ENCODE peak calls at places on chromosomes 4 and X, in seven cellular contexts. I is heart right ventricle; O is HFF-Myc; Y is sigmoid colon; N is CD8-positive, alpha-beta memory T cell; L is WTC11; U is D721Med. J is an unnamed sample.

GRCh38 chr4:121764702-121765367 is at the start of gene SMIM43:
- DNase-seq in I (no peak), L (peak; percentile 57), Y (no peak), U (no peak), O (no peak), N (no peak), J (no peak)

GRCh38 chrX:124634363-124634762 is 288.0 kb downstream of the SH2D1A start:
- DNase-seq in I (no peak), Y (no peak), N (no peak), U (no peak), O (no peak), L (no peak), J (no peak)

GRCh38 chrX:71846429-71846828 is 64.2 kb upstream of the NHSL2 start:
- DNase-seq in I (no peak), N (no peak), O (no peak), U (no peak), L (no peak), Y (no peak), J (no peak)

GRCh38 chr4:119025916-119026661 is 109.5 kb upstream of the MYOZ2 start:
- DNase-seq in L (no peak), I (peak; percentile 50), N (no peak), O (no peak), U (no peak), Y (peak; percentile 89), J (no peak)

GRCh38 chr4:20684852-20685763 is 15.2 kb upstream of the PACRGL start:
- DNase-seq in N (no peak), O (no peak), U (no peak), L (no peak), Y (no peak), I (no peak), J (no peak)

GRCh38 chrX:82813671-82814078 is 694.4 kb upstream of the POU3F4 start:
- DNase-seq in N (no peak), Y (no peak), L (no peak), O (no peak), I (no peak), U (no peak), J (no peak)

GRCh38 chrX:130304587-130305368 is 34.9 kb upstream of the SLC25A14 start:
- DNase-seq in U (no peak), N (no peak), Y (no peak), L (no peak), I (no peak), O (no peak), J (no peak)

GRCh38 chr4:20944961-20945360 is 244.7 kb downstream of the PACRGL start:
- DNase-seq in O (no peak), U (no peak), I (no peak), N (no peak), L (no peak), Y (no peak), J (no peak)

GRCh38 chr4:13918110-13918509 is 290.6 kb upstream of the BOD1L1 start:
- DNase-seq in U (no peak), Y (peak; percentile 70), N (no peak), I (peak; percentile 13), L (no peak), O (peak; percentile 98), J (no peak)